ENCODE peak calls at places on chromosomes 4 and X, in six cellular contexts. N is aorta; I is upper lobe of left lung; A is Karpas-422; M is ascending aorta; Y is CD8-positive, alpha-beta memory T cell. U is an unnamed sample.

GRCh38 chr4:186743261-186743660 is 19.6 kb upstream of the FAT1 start:
- DNase-seq in M (no peak), Y (no peak), A (no peak), I (no peak), N (no peak), U (no peak)

GRCh38 chr4:472881-473574 is 25.9 kb downstream of the ZNF721 start:
- DNase-seq in I (peak), A (no peak), Y (no peak), M (peak), N (no peak), U (no peak)

GRCh38 chr4:151169223-151169622 is 69.8 kb downstream of the RPS3A start:
- DNase-seq in M (no peak), I (peak), Y (no peak), N (peak), A (no peak), U (no peak)

GRCh38 chr4:48484494-48485168 is 1.5 kb downstream of the SLC10A4 start:
- DNase-seq in A (no peak), Y (no peak), M (no peak), I (no peak), N (no peak), U (no peak)

GRCh38 chr4:185396724-185397402 is at the start of gene ANKRD37:
- DNase-seq in A (no peak), I (peak), N (peak), M (peak), Y (no peak), U (no peak)

GRCh38 chr4:135184715-135185114 is 983.1 kb upstream of the PABPC4L start:
- DNase-seq in N (no peak), Y (no peak), A (no peak), M (no peak), I (no peak), U (no peak)

GRCh38 chrX:138191998-138192397 is 519.5 kb downstream of the FGF13 start:
- DNase-seq in A (peak), Y (no peak), N (no peak), M (no peak), I (no peak), U (no peak)

GRCh38 chr4:77201343-77201742 is 44.3 kb downstream of the CCNG2 start:
- DNase-seq in M (no peak), I (no peak), N (no peak), A (no peak), Y (no peak), U (no peak)

DNA sequence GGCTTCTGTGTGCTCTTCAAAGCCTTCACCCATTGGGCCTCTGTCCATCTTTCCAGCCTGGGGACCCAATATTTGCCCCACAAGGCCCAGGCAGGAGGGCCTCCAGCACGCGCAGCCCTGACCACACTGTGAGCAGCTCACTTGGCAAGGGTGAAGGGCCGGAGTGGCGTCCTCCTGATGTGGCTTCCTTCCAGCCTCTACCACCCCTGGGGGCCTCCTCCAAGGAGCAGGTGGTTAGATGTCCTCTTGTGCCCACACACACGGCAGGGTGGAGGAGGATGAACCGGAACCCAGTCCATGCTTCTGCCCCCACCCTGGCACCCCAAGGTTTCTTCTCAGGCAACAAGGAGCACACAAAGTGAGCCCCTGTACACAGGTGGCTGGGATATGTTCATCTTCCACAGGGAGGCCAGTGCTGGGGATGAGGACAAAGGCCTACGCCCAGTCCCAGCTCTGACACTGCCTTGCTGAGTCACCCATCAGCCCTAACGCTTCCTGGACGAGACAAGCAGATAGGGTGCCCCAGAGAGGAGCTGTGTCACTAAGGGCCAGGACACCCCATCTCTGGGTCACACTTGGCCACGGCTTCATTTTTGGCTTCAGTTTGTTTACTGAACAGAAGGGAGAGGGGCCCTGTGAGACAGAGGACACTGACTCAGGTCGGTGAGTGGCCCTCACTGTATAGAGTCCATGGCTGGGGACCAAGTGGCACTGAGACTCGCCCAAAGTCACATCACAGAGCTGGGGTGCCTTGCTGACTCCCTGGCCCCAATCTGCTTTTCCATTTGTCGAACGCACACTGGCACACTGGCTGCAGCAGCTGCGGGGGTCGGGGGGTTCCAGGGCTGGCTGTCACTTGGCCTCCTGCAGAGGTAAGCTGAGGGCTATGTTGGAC is 1.9 kb downstream of the UBL4A start:
- DNase-seq in M (no peak), I (no peak), Y (no peak), A (no peak), N (peak), U (no peak)
- H3K27ac ChIP-seq in M (no peak), I (no peak), Y (peak), A (no peak), N (no peak), U (no peak)

GRCh38 chrX:110341189-110342035 is 17.2 kb upstream of the RTL9 start:
- DNase-seq in N (no peak), Y (no peak), A (peak), M (no peak), I (no peak), U (no peak)

DNA sequence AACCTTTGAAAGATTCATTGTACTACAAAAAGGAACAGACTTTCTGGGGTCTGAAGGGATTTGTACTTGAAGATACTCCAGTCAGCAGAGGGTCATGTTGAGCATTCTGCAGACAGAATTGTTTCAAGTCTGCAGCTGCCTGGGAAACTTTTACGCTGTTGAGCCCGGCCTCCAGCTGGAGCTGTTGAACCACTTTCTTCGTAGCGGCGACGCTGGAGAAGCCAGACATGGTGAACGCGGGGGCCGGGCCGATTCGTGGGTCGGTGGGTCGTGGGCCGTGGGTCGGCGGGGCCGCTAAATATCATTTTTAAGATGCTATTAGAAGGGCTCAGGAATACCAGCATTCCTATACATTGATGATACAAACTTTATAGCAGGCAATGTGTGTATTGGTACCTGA is 12.0 kb upstream of the RTL9 start:
- DNase-seq in A (no peak), N (no peak), M (no peak), I (no peak), Y (no peak), U (no peak)
- H3K27ac ChIP-seq in A (no peak), N (no peak), M (no peak), I (no peak), Y (no peak), U (no peak)

GRCh38 chr4:121070274-121070673 is 2.1 kb downstream of the NDNF start:
- DNase-seq in A (no peak), I (no peak), N (no peak), Y (no peak), M (no peak), U (no peak)
- H3K27ac ChIP-seq in A (no peak), I (peak), N (no peak), Y (no peak), M (no peak), U (no peak)

GRCh38 chr4:182246401-182247205 is 3.4 kb downstream of the TENM3 start:
- DNase-seq in N (no peak), Y (no peak), I (no peak), A (no peak), M (no peak), U (no peak)
- H3K27ac ChIP-seq in N (no peak), Y (no peak), I (no peak), A (no peak), M (no peak), U (no peak)

GRCh38 chr4:1683371-1683902 is 676 bp downstream of the FAM53A start:
- DNase-seq in Y (no peak), N (peak), I (no peak), A (no peak), M (peak), U (peak)
- H3K27ac ChIP-seq in Y (peak), N (no peak), I (peak), A (no peak), M (peak), U (no peak)

GRCh38 chr4:147749811-147750321 is 18.0 kb downstream of the ARHGAP10 start:
- DNase-seq in M (no peak), Y (no peak), A (no peak), I (no peak), N (no peak), U (no peak)

GRCh38 chr4:147755567-147756295 is 23.8 kb downstream of the ARHGAP10 start:
- DNase-seq in N (no peak), A (no peak), I (no peak), M (no peak), Y (no peak), U (no peak)

GRCh38 chr4:147754037-147754445 is 22.2 kb downstream of the ARHGAP10 start:
- DNase-seq in A (no peak), I (no peak), N (no peak), M (no peak), Y (no peak), U (no peak)

GRCh38 chr4:147756417-147756816 is 24.5 kb downstream of the ARHGAP10 start:
- DNase-seq in A (no peak), Y (no peak), M (no peak), N (no peak), I (no peak), U (no peak)

GRCh38 chr4:147753047-147753446 is 21.2 kb downstream of the ARHGAP10 start:
- DNase-seq in I (no peak), M (no peak), A (no peak), N (no peak), Y (no peak), U (no peak)
- H3K27ac ChIP-seq in I (no peak), M (peak), A (no peak), N (no peak), Y (no peak), U (no peak)

GRCh38 chr4:108135549-108136209 is 33.1 kb downstream of the LEF1 start:
- DNase-seq in N (no peak), M (no peak), A (no peak), Y (no peak), I (no peak), U (no peak)

GRCh38 chr4:108142870-108143269 is 25.9 kb downstream of the LEF1 start:
- DNase-seq in N (no peak), Y (no peak), A (no peak), I (no peak), M (no peak), U (no peak)

GRCh38 chr4:108140328-108140727 is 28.4 kb downstream of the LEF1 start:
- DNase-seq in I (no peak), N (no peak), Y (no peak), M (no peak), A (no peak), U (no peak)

GRCh38 chr4:108141213-108142045 is 27.3 kb downstream of the LEF1 start:
- DNase-seq in M (no peak), N (no peak), I (no peak), Y (no peak), A (no peak), U (no peak)

DNA sequence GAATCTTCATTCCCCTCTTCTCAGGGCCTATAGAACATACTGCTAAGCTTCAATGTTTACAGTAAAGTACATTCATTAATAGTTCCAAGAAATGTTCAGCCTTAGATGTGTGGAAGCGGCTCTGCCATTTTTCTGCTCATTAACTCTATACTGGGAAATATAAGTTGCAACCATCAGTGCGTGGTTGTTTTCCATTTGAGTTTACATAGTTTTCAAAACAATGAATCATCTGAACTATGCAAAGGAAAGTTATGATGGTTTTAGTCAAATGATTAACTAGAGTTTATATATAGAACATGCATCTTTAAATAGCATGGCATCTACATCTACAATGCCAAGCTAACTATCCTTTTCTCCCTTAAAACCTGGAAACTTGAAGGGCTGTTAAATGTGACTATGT is 29.6 kb downstream of the LEF1 start:
- DNase-seq in Y (no peak), M (no peak), N (no peak), A (no peak), I (no peak), U (no peak)
- H3K27ac ChIP-seq in Y (no peak), M (no peak), N (no peak), A (no peak), I (no peak), U (peak)

DNA sequence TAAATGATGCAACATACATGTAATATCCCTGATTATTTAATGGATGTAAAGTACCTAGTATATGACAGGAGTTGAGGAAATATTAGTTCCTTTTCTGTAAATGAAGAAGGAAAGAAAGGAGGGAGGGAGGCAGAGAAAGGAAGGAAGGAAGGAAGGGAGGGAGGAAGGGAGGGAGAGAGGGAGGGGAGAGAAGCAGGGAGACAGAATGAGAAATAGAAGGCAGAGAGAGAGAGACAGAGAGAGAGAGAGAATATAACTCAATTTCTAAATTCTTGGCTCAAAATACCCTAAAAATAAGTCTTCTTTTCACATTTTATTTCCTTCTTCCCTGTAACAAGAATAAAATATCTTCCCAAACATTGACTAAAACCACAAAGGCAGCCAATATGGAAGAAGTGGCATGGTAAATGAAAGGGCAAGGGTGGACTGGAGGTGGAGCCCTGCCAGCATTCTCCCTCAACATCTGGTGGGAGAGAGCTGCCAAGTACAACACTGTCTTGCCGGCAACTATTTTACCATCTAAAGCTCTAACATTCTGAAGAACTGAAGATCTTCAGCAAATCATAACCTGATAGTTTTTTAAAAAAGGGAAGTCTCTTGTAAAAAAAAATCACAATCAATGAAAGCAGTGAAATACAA is 245.1 kb downstream of the PPP3CA start:
- DNase-seq in Y (no peak), M (peak), I (no peak), N (peak), A (no peak), U (no peak)
- H3K27ac ChIP-seq in Y (no peak), M (no peak), I (no peak), N (no peak), A (no peak), U (no peak)

U was measured in CD8-positive, alpha-beta T cell.